ENCODE peak calls at places on chromosomes 2 and 18, in five cellular contexts. N is stimulated activated CD8-positive, alpha-beta memory T cell treated with anti-CD3 and anti-CD28 coated beads, Interleukin-12 subunit alpha, Interleukin-12 subunit beta, amount 100 ng/mL, for 1 hour; Q is activated CD4-positive, alpha-beta T cell treated with anti-CD3 and anti-CD28 coated beads, Interleukin-2, amount 50 U/mL, for 48 hours; I is frontal cortex; X is MM.1S. M is an unnamed sample.

GRCh38 chr2:232937278-232937906 is 67.3 kb downstream of the SNORC start:
- DNase-seq in N (no peak), Q (no peak), I (no peak), X (no peak), M (no peak)

GRCh38 chr2:134231296-134231964 is 22.4 kb upstream of the MGAT5 start:
- DNase-seq in N (no peak), Q (no peak), I (no peak), X (no peak), M (no peak)

GRCh38 chr2:109370399-109370990 is 241.5 kb downstream of the SH3RF3 start:
- DNase-seq in N (no peak), Q (no peak), I (no peak), X (no peak), M (peak; percentile 23)

GRCh38 chr2:147789720-147790119 is 55.1 kb upstream of the ACVR2A start:
- DNase-seq in N (no peak), Q (no peak), I (no peak), X (no peak), M (no peak)

GRCh38 chr18:51195602-51196115 is 1.8 kb downstream of the MEX3C start:
- DNase-seq in N (no peak), Q (peak; percentile 20), I (no peak), X (peak; percentile 69), M (peak; percentile 58)

GRCh38 chr2:24838541-24838940 is 45.3 kb downstream of the CENPO start:
- DNase-seq in N (no peak), Q (no peak), I (no peak), X (no peak), M (no peak)

GRCh38 chr18:36590621-36591580 is 237.9 kb downstream of the TPGS2 start:
- DNase-seq in N (no peak), Q (no peak), I (no peak), X (no peak), M (no peak)

GRCh38 chr18:9862686-9863085 is 23.1 kb upstream of the TXNDC2 start:
- DNase-seq in N (no peak), Q (no peak), I (no peak), X (no peak), M (no peak)

GRCh38 chr2:127004893-127005600 is 101.9 kb downstream of the BIN1 start:
- DNase-seq in N (no peak), Q (no peak), I (no peak), X (no peak), M (no peak)

GRCh38 chr2:72985891-72986683 is 68.8 kb downstream of the EMX1 start:
- DNase-seq in N (no peak), Q (no peak), I (no peak), X (no peak), M (no peak)

GRCh38 chr2:181304011-181304844 is 153.0 kb upstream of the ITGA4 start:
- DNase-seq in N (no peak), Q (no peak), I (no peak), X (peak; percentile 65), M (no peak)

GRCh38 chr2:211756266-211756665 is 782.3 kb downstream of the ERBB4 start:
- DNase-seq in N (no peak), Q (no peak), I (no peak), X (no peak), M (no peak)

GRCh38 chr2:78281164-78281563 is 744.3 kb upstream of the REG3G start:
- DNase-seq in N (no peak), Q (no peak), I (no peak), X (peak; percentile 83), M (no peak)

GRCh38 chr2:239225456-239225855 is 175.4 kb downstream of the HDAC4 start:
- DNase-seq in N (no peak), Q (no peak), I (no peak), X (no peak), M (no peak)

GRCh38 chr2:161134547-161135518 is 25.4 kb upstream of the TANK start:
- DNase-seq in N (no peak), Q (no peak), I (no peak), X (no peak), M (no peak)

GRCh38 chr2:52463457-52463856 is 1304.1 kb upstream of the CHAC2 start:
- DNase-seq in N (no peak), Q (no peak), I (no peak), X (no peak), M (no peak)

GRCh38 chr2:195559431-195559914 is 97.6 kb upstream of the SLC39A10 start:
- DNase-seq in N (peak; percentile 53), Q (peak; percentile 60), I (no peak), X (peak; percentile 98), M (peak; percentile 67)

GRCh38 chr2:3284657-3285630 is 92.7 kb downstream of the EIPR1 start:
- DNase-seq in N (no peak), Q (no peak), I (no peak), X (no peak), M (no peak)

GRCh38 chr18:44602380-44602779 is 78.3 kb upstream of the SETBP1 start:
- DNase-seq in N (no peak), Q (no peak), I (no peak), X (no peak), M (no peak)

GRCh38 chr2:18674309-18674708 is 84.9 kb upstream of the NT5C1B start:
- DNase-seq in N (no peak), Q (no peak), I (no peak), X (no peak), M (no peak)

GRCh38 chr2:180829261-180829660 is 151.1 kb upstream of the UBE2E3 start:
- DNase-seq in N (no peak), Q (no peak), I (no peak), X (no peak), M (no peak)